ENCODE peak calls at places on chromosomes 16 and 17, in nine cellular contexts. O, T, B, Z, V, K, L, M and J are unnamed samples. For H3K9me3, the result is how much of the 10 kb centered on the place peaks cover.

GRCh38 chr16:15653227-15653626 is 3.2 kb downstream of the NDE1 start:
- DNase-seq in O (no peak), T (peak), B (no peak), Z (peak), V (no peak), K (no peak), L (peak), M (no peak), J (no peak)

GRCh38 chr17:33511670-33512069 is 218.6 kb upstream of the ASIC2 start:
- DNase-seq in O (no peak), T (no peak), B (no peak), Z (no peak), V (no peak), K (no peak), L (no peak), M (no peak), J (no peak)

GRCh38 chr17:39627170-39627716 is 491 bp downstream of the PPP1R1B start:
- DNase-seq in O (no peak), T (no peak), B (no peak), Z (no peak), V (no peak), K (no peak), L (no peak), M (no peak), J (no peak)

GRCh38 chr17:50790619-50791018 is 23.3 kb upstream of the ANKRD40CL start:
- DNase-seq in O (no peak), T (no peak), B (no peak), Z (no peak), V (no peak), K (no peak), L (no peak), M (no peak), J (no peak)

GRCh38 chr17:63843387-63844292 is 1.2 kb upstream of the SMARCD2 start:
- DNase-seq in O (peak), T (no peak), B (no peak), Z (peak), V (no peak), K (peak), L (peak), M (no peak), J (no peak)

GRCh38 chr16:48613061-48613957 is 3.3 kb upstream of the N4BP1 start:
- DNase-seq in O (peak), T (no peak), B (no peak), Z (peak), V (peak), K (peak), L (no peak), M (no peak), J (peak)

GRCh38 chr16:69691980-69692911 is 34.1 kb downstream of the NQO1 start:
- DNase-seq in O (no peak), T (no peak), B (no peak), Z (no peak), V (no peak), K (peak), L (no peak), M (no peak), J (no peak)

GRCh38 chr17:78670850-78671291 is 93.7 kb upstream of the DNAH17 start:
- DNase-seq in O (no peak), T (no peak), B (no peak), Z (no peak), V (no peak), K (no peak), L (no peak), M (no peak), J (no peak)

GRCh38 chr17:80285237-80285920 is 24.7 kb downstream of the RNF213 start:
- DNase-seq in O (no peak), T (no peak), B (no peak), Z (no peak), V (peak), K (no peak), L (no peak), M (no peak), J (no peak)

GRCh38 chr17:47813512-47814031 is 8.0 kb downstream of the OSBPL7 start:
- DNase-seq in O (no peak), T (no peak), B (no peak), Z (no peak), V (peak), K (no peak), L (no peak), M (no peak), J (no peak)

GRCh38 chr17:79799538-79800324 is 2.9 kb upstream of the CBX8 start:
- DNase-seq in O (no peak), T (no peak), B (no peak), Z (no peak), V (no peak), K (no peak), L (no peak), M (no peak), J (no peak)

GRCh38 chr17:47300718-47301117 is 23.0 kb upstream of the EFCAB13 start:
- DNase-seq in O (no peak), T (no peak), B (no peak), Z (no peak), V (no peak), K (no peak), L (no peak), M (no peak), J (no peak)

GRCh38 chr16:30372037-30372712 is 1.9 kb upstream of the TBC1D10B start:
- DNase-seq in O (no peak), T (no peak), B (no peak), Z (no peak), V (no peak), K (peak), L (no peak), M (no peak), J (no peak)

GRCh38 chr17:75077490-75078096 is 10.2 kb upstream of the SLC16A5 start:
- DNase-seq in O (peak), T (peak), B (no peak), Z (no peak), V (peak), K (peak), L (peak), M (no peak), J (peak)

GRCh38 chr17:68288375-68288774 is 2.6 kb downstream of the SLC16A6 start:
- DNase-seq in O (peak), T (no peak), B (no peak), Z (no peak), V (no peak), K (no peak), L (no peak), M (no peak), J (no peak)

GRCh38 chr17:77492446-77493237 is 351.9 kb downstream of the SEC14L1 start:
- DNase-seq in O (no peak), T (no peak), B (no peak), Z (no peak), V (peak), K (no peak), L (no peak), M (no peak), J (no peak)

GRCh38 chr16:9119795-9120194 is 28.4 kb downstream of the HAPSTR1 start:
- DNase-seq in O (no peak), T (peak), B (no peak), Z (peak), V (no peak), K (no peak), L (peak), M (no peak), J (no peak)

GRCh38 chr17:68293490-68294195 is 2.3 kb downstream of the ARSG start:
- DNase-seq in O (no peak), T (no peak), B (no peak), Z (no peak), V (no peak), K (no peak), L (no peak), M (no peak), J (no peak)

GRCh38 chr17:74631468-74632195 is 8.1 kb upstream of the CD300E start:
- DNase-seq in O (no peak), T (no peak), B (no peak), Z (no peak), V (no peak), K (peak), L (no peak), M (no peak), J (no peak)

GRCh38 chr16:56910654-56911539 is 21.0 kb upstream of the HERPUD1 start:
- DNase-seq in O (no peak), T (peak), B (no peak), Z (peak), V (peak), K (no peak), L (peak), M (no peak), J (no peak)

DNA sequence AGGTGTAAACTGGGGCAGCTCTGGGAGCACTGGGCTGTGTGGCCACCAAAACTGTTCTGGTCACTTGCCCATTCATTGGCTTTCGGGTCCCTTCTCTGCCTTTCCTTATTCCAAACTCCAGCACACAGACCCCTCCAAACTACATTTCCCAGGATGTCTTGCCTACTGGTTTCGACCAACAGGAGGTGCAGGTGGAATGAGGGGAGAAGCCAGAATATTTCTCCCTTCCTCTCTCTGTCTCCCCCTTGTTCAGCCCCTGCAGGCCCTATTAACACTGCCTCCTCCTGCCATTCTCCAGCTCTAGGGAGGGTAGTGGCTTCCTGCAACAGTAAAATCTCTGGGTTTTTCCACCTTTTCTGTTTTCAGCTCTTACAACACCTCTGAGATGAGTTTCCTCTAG is 13.2 kb upstream of the NAGPA start:
- DNase-seq in O (no peak), T (no peak), B (no peak), Z (no peak), V (peak), K (no peak), L (no peak), M (no peak), J (no peak)
- H3K9me3 ChIP-seq in O (under half), T (under half), B (under half), Z (under half), V (under half), K (under half), L (under half), M (under half), J (under half)

DNA sequence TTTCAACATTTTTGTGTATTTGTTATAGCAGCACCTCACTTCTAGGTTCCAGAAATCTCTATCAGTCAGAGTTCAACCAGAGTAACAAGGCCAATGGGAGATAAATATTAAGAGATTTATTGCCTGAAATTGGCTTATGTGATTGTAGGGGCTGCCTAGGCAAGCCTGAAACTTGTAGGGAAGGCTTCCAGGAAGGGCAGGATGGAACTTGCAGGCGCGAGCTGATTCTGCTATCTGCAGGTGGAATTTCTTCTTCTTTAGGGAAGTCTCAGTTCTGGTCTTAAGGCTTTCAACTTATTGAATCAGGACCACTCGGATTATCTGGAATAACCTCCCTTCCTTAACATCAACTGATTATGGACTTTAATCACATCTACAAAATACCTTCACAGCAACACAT is 199.5 kb upstream of the NLRP1 start:
- DNase-seq in O (no peak), T (no peak), B (no peak), Z (no peak), V (no peak), K (no peak), L (no peak), M (no peak), J (no peak)
- H3K9me3 ChIP-seq in O (under half), T (under half), B (under half), Z (under half), V (under half), K (under half), L (under half), M (under half), J (under half)

GRCh38 chr16:10942352-10943297 is at the start of gene DEXI:
- DNase-seq in O (peak), T (peak), B (peak), Z (peak), V (peak), K (peak), L (peak), M (peak), J (peak)

GRCh38 chr16:10945065-10945787 is 862 bp downstream of the CLEC16A start:
- DNase-seq in O (no peak), T (no peak), B (no peak), Z (no peak), V (no peak), K (no peak), L (no peak), M (no peak), J (no peak)

GRCh38 chr16:10947211-10947787 is 2.9 kb downstream of the CLEC16A start:
- DNase-seq in O (no peak), T (no peak), B (no peak), Z (no peak), V (no peak), K (no peak), L (no peak), M (no peak), J (no peak)

GRCh38 chr16:10946308-10946707 is 1.9 kb downstream of the CLEC16A start:
- DNase-seq in O (no peak), T (no peak), B (no peak), Z (no peak), V (no peak), K (peak), L (no peak), M (no peak), J (no peak)

GRCh38 chr16:10944249-10945064 is at the start of gene CLEC16A:
- DNase-seq in O (peak), T (peak), B (peak), Z (peak), V (peak), K (peak), L (peak), M (peak), J (peak)
- H3K9me3 ChIP-seq in O (under half), T (under half), B (under half), Z (under half), V (under half), K (under half), L (under half), M (under half), J (under half)

GRCh38 chr16:35797811-35798210 is 2338.4 kb downstream of the TP53TG3F start:
- DNase-seq in O (no peak), T (no peak), B (no peak), Z (no peak), V (no peak), K (no peak), L (no peak), M (no peak), J (no peak)
- H3K9me3 ChIP-seq in O (under half), T (under half), B (half or more), Z (under half), V (under half), K (under half), L (under half), M (under half), J (under half)